ENCODE peak calls at places on chromosomes 1 and 21, in six cellular contexts. V is mucosa of gallbladder, W is T1000, D is left ventricle myocardium inferior, H is substantia nigra, X is body of pancreas. T is an unnamed sample.

GRCh38 chr1:20358761-20359263 is 68.1 kb downstream of the VWA5B1 start:
- DNase-seq in V (peak), W (no peak), D (peak), H (no peak), X (peak), T (peak)

GRCh38 chr1:40703316-40703715 is 11.8 kb downstream of the NFYC start:
- DNase-seq in V (no peak), W (no peak), D (no peak), H (no peak), X (no peak), T (no peak)

GRCh38 chr21:29077651-29078090 is 4.2 kb upstream of the CCT8 start:
- DNase-seq in V (peak), W (no peak), D (no peak), H (no peak), X (peak), T (no peak)

GRCh38 chr1:70205076-70205436 is 323 bp downstream of the LRRC40 start:
- DNase-seq in V (no peak), W (no peak), D (no peak), H (no peak), X (no peak), T (no peak)

GRCh38 chr1:112298558-112298957 is 97.5 kb upstream of the CTTNBP2NL start:
- DNase-seq in V (peak), W (no peak), D (no peak), H (no peak), X (no peak), T (peak)

GRCh38 chr1:21323091-21323490 is 32.8 kb upstream of the ECE1 start:
- DNase-seq in V (no peak), W (no peak), D (no peak), H (no peak), X (peak), T (no peak)

GRCh38 chr1:155084722-155085503 is 6.3 kb downstream of the EFNA3 start:
- DNase-seq in V (peak), W (peak), D (peak), H (peak), X (peak), T (peak)

GRCh38 chr1:70284366-70284765 is 63.2 kb downstream of the SRSF11 start:
- DNase-seq in V (no peak), W (no peak), D (no peak), H (no peak), X (no peak), T (no peak)

GRCh38 chr1:33758698-33759097 is 105.2 kb upstream of the HMGB4 start:
- DNase-seq in V (peak), W (peak), D (peak), H (no peak), X (no peak), T (no peak)

GRCh38 chr1:17265950-17266349 is 17.1 kb downstream of the PADI3 start:
- DNase-seq in V (no peak), W (no peak), D (no peak), H (no peak), X (no peak), T (no peak)

GRCh38 chr1:54461731-54462596 is 55.8 kb upstream of the SSBP3 start:
- DNase-seq in V (no peak), W (no peak), D (no peak), H (no peak), X (no peak), T (no peak)

GRCh38 chr1:56456426-56457101 is 122.8 kb downstream of the PLPP3 start:
- DNase-seq in V (peak), W (peak), D (no peak), H (no peak), X (no peak), T (no peak)

GRCh38 chr1:88502814-88503339 is 181.2 kb upstream of the PKN2 start:
- DNase-seq in V (no peak), W (no peak), D (no peak), H (no peak), X (no peak), T (no peak)

GRCh38 chr1:87284456-87285240 is 44.0 kb upstream of the LMO4 start:
- DNase-seq in V (no peak), W (no peak), D (no peak), H (no peak), X (no peak), T (no peak)

T was measured in stomach.